ENCODE peak calls at places on chromosomes 3 and 15, in nine cellular contexts. I is GM12865, Q is NB4, W is activated T-helper 1 cell treated with Interleukin-2 at 50 U/mL for 16 hours, T is T-helper 1 cell, Y is astrocyte of the spinal cord, M is hypothalamus, P is amniotic stem cell, R is MM.1S. H is an unnamed sample.

GRCh38 chr15:35980719-35981118 is 434.8 kb upstream of the DPH6 start:
- DNase-seq in I (no peak), R (no peak), Y (peak), M (no peak), Q (no peak), W (no peak), P (no peak), T (no peak), H (no peak)

GRCh38 chr3:149390772-149391212 is 13.3 kb upstream of the TM4SF1 start:
- DNase-seq in W (no peak), T (no peak), R (no peak), Q (no peak), M (no peak), I (no peak), Y (no peak), P (no peak), H (no peak)

GRCh38 chr3:48413086-48413485 is 16.8 kb downstream of the PLXNB1 start:
- DNase-seq in Y (no peak), I (no peak), R (no peak), T (no peak), W (no peak), Q (no peak), M (no peak), P (no peak), H (no peak)

GRCh38 chr15:52737720-52738119 is 52.4 kb downstream of the ONECUT1 start:
- DNase-seq in T (no peak), W (no peak), P (no peak), R (no peak), Y (no peak), M (no peak), Q (no peak), I (no peak), H (no peak)

GRCh38 chr3:171827836-171828458 is 15.2 kb upstream of the TMEM212 start:
- DNase-seq in Q (no peak), M (no peak), T (no peak), I (no peak), R (no peak), W (no peak), P (no peak), Y (no peak), H (peak)

GRCh38 chr15:69926011-69926410 is 171.7 kb downstream of the TLE3 start:
- DNase-seq in W (no peak), P (no peak), R (no peak), M (no peak), I (no peak), Y (peak), T (no peak), Q (no peak), H (no peak)

GRCh38 chr15:70853855-70854668 is at the start of gene LARP6:
- DNase-seq in T (no peak), W (no peak), I (peak), Q (peak), P (no peak), Y (peak), R (peak), M (peak), H (no peak)

GRCh38 chr3:128447561-128448013 is 19.1 kb downstream of the DNAJB8 start:
- DNase-seq in M (no peak), P (no peak), R (peak), I (peak), Q (no peak), W (no peak), Y (no peak), T (no peak), H (no peak)

GRCh38 chr3:69288161-69288895 is 97.6 kb downstream of the FRMD4B start:
- DNase-seq in M (no peak), W (no peak), P (no peak), T (no peak), Q (no peak), R (peak), Y (no peak), I (peak), H (no peak)

GRCh38 chr3:48716508-48716981 is 476 bp downstream of the IP6K2 start:
- DNase-seq in T (no peak), P (no peak), R (peak), Q (peak), W (no peak), Y (no peak), M (no peak), I (peak), H (peak)

GRCh38 chr3:126436826-126437717 is 38.6 kb downstream of the ZXDC start:
- DNase-seq in W (no peak), Q (no peak), I (no peak), P (no peak), Y (no peak), T (no peak), M (no peak), R (no peak), H (no peak)

GRCh38 chr15:63506537-63507035 is 2.2 kb downstream of the USP3 start:
- DNase-seq in P (no peak), W (no peak), M (no peak), Y (no peak), I (peak), R (no peak), T (no peak), Q (peak), H (peak)

GRCh38 chr15:60975951-60976350 is 253.2 kb downstream of the RORA start:
- DNase-seq in W (no peak), P (no peak), R (no peak), Y (no peak), M (no peak), Q (no peak), T (no peak), I (no peak), H (no peak)

GRCh38 chr3:135226057-135226456 is 431.0 kb downstream of the EPHB1 start:
- DNase-seq in I (peak), W (no peak), T (no peak), M (no peak), Y (no peak), Q (peak), P (no peak), R (no peak), H (no peak)

GRCh38 chr15:91517491-91518200 is 335.9 kb upstream of the SLCO3A1 start:
- DNase-seq in P (no peak), T (no peak), Y (peak), Q (peak), M (no peak), R (no peak), W (no peak), I (no peak), H (no peak)

GRCh38 chr15:47301481-47301880 is 415.8 kb upstream of the SEMA6D start:
- DNase-seq in T (no peak), I (peak), P (no peak), Q (no peak), W (no peak), M (no peak), Y (no peak), R (peak), H (no peak)

GRCh38 chr15:71254503-71254902 is 139.2 kb downstream of the THSD4 start:
- DNase-seq in R (no peak), Y (no peak), Q (no peak), M (no peak), T (no peak), P (no peak), I (no peak), W (no peak), H (no peak)

GRCh38 chr3:46921041-46921440 is 43.5 kb downstream of the PTH1R start:
- DNase-seq in Q (no peak), P (no peak), R (no peak), T (no peak), I (no peak), W (no peak), Y (no peak), M (no peak), H (no peak)

GRCh38 chr3:46316258-46316657 is 37.7 kb upstream of the CCR2 start:
- DNase-seq in Q (no peak), I (no peak), Y (no peak), P (no peak), M (no peak), T (no peak), R (no peak), W (no peak), H (no peak)

H was measured in T-helper 2 cell.